ENCODE peak calls at places on chromosomes 3 and 15, in five cellular contexts. One of them, this sample, is unnamed.

GRCh38 chr3:168531116-168531515 is 435.4 kb upstream of the GOLIM4 start:
- DNase-seq in tibial artery: no peak
- DNase-seq in CD8-positive, alpha-beta T cell: no peak
- DNase-seq in heart left ventricle: no peak
- DNase-seq in breast epithelium: no peak
- DNase-seq in this sample: no peak

GRCh38 chr3:172449468-172450149 is 1.4 kb upstream of the GHSR start:
- DNase-seq in tibial artery: no peak
- DNase-seq in heart left ventricle: no peak
- DNase-seq in breast epithelium: no peak
- DNase-seq in CD8-positive, alpha-beta T cell: no peak
- DNase-seq in this sample: no peak

GRCh38 chr15:50183112-50183794 is 1.3 kb downstream of the SLC27A2 start:
- DNase-seq in tibial artery: no peak
- DNase-seq in breast epithelium: no peak
- DNase-seq in CD8-positive, alpha-beta T cell: no peak
- DNase-seq in heart left ventricle: no peak
- DNase-seq in this sample: no peak

GRCh38 chr3:46076606-46077005 is 49.3 kb upstream of the XCR1 start:
- DNase-seq in CD8-positive, alpha-beta T cell: no peak
- DNase-seq in heart left ventricle: no peak
- DNase-seq in breast epithelium: no peak
- DNase-seq in tibial artery: no peak
- DNase-seq in this sample: no peak

GRCh38 chr15:81316267-81316666 is 7.7 kb downstream of the STARD5 start:
- DNase-seq in tibial artery: no peak
- DNase-seq in heart left ventricle: no peak
- DNase-seq in CD8-positive, alpha-beta T cell: no peak
- DNase-seq in breast epithelium: no peak
- DNase-seq in this sample: no peak

GRCh38 chr15:24318981-24319380 is 356.6 kb upstream of the NPAP1 start:
- DNase-seq in CD8-positive, alpha-beta T cell: no peak
- DNase-seq in breast epithelium: no peak
- DNase-seq in heart left ventricle: no peak
- DNase-seq in tibial artery: no peak
- DNase-seq in this sample: no peak

GRCh38 chr15:83747050-83747717 is 93.3 kb downstream of the ADAMTSL3 start:
- DNase-seq in CD8-positive, alpha-beta T cell: no peak
- DNase-seq in tibial artery: peak; percentile 73
- DNase-seq in breast epithelium: no peak
- DNase-seq in heart left ventricle: peak; percentile 28
- DNase-seq in this sample: no peak

GRCh38 chr3:10557783-10558373 is 52.5 kb upstream of the ATP2B2 start:
- DNase-seq in CD8-positive, alpha-beta T cell: no peak
- DNase-seq in breast epithelium: no peak
- DNase-seq in tibial artery: no peak
- DNase-seq in heart left ventricle: no peak
- DNase-seq in this sample: no peak

GRCh38 chr15:63191895-63192603 is 2.6 kb downstream of the RAB8B start:
- DNase-seq in heart left ventricle: no peak
- DNase-seq in tibial artery: no peak
- DNase-seq in CD8-positive, alpha-beta T cell: peak; percentile 50
- DNase-seq in breast epithelium: no peak
- DNase-seq in this sample: no peak

GRCh38 chr3:35223636-35224035 is 415.7 kb upstream of the ARPP21 start:
- DNase-seq in CD8-positive, alpha-beta T cell: no peak
- DNase-seq in heart left ventricle: no peak
- DNase-seq in breast epithelium: no peak
- DNase-seq in tibial artery: no peak
- DNase-seq in this sample: no peak

GRCh38 chr15:25022233-25022632 is 67.4 kb downstream of the SNRPN start:
- DNase-seq in CD8-positive, alpha-beta T cell: no peak
- DNase-seq in breast epithelium: no peak
- DNase-seq in tibial artery: no peak
- DNase-seq in heart left ventricle: no peak
- DNase-seq in this sample: no peak

GRCh38 chr15:55389276-55389631 is 18.9 kb downstream of the CCPG1 start:
- DNase-seq in tibial artery: no peak
- DNase-seq in breast epithelium: no peak
- DNase-seq in CD8-positive, alpha-beta T cell: no peak
- DNase-seq in heart left ventricle: no peak
- DNase-seq in this sample: no peak

GRCh38 chr15:59170295-59170881 is 36.3 kb upstream of the LDHAL6B start:
- DNase-seq in CD8-positive, alpha-beta T cell: no peak
- DNase-seq in breast epithelium: peak; percentile 94
- DNase-seq in tibial artery: peak; percentile 90
- DNase-seq in heart left ventricle: no peak
- DNase-seq in this sample: no peak

GRCh38 chr15:53862371-53862770 is 102.9 kb upstream of the WDR72 start:
- DNase-seq in heart left ventricle: no peak
- DNase-seq in breast epithelium: no peak
- DNase-seq in CD8-positive, alpha-beta T cell: no peak
- DNase-seq in tibial artery: no peak
- DNase-seq in this sample: no peak

GRCh38 chr15:64461577-64462162 is 1.3 kb downstream of the ZNF609 start:
- DNase-seq in CD8-positive, alpha-beta T cell: no peak
- DNase-seq in breast epithelium: no peak
- DNase-seq in tibial artery: no peak
- DNase-seq in heart left ventricle: no peak
- DNase-seq in this sample: no peak

GRCh38 chr3:142566096-142566495 is 12.4 kb downstream of the ATR start:
- DNase-seq in breast epithelium: peak; percentile 35
- DNase-seq in heart left ventricle: no peak
- DNase-seq in CD8-positive, alpha-beta T cell: no peak
- DNase-seq in tibial artery: no peak
- DNase-seq in this sample: no peak

GRCh38 chr3:146851665-146852064 is 246.5 kb upstream of the PLSCR5 start:
- DNase-seq in breast epithelium: no peak
- DNase-seq in CD8-positive, alpha-beta T cell: no peak
- DNase-seq in tibial artery: no peak
- DNase-seq in heart left ventricle: no peak
- DNase-seq in this sample: no peak

GRCh38 chr15:95973566-95974256 is 356.8 kb upstream of the NR2F2 start:
- DNase-seq in CD8-positive, alpha-beta T cell: no peak
- DNase-seq in breast epithelium: no peak
- DNase-seq in tibial artery: no peak
- DNase-seq in heart left ventricle: no peak
- DNase-seq in this sample: no peak

GRCh38 chr3:73707772-73708171 is 83.0 kb upstream of the PDZRN3 start:
- DNase-seq in CD8-positive, alpha-beta T cell: no peak
- DNase-seq in breast epithelium: no peak
- DNase-seq in tibial artery: no peak
- DNase-seq in heart left ventricle: no peak
- DNase-seq in this sample: no peak

GRCh38 chr3:127742580-127742979 is 69.8 kb downstream of the ABTB1 start:
- DNase-seq in heart left ventricle: no peak
- DNase-seq in tibial artery: no peak
- DNase-seq in breast epithelium: no peak
- DNase-seq in CD8-positive, alpha-beta T cell: no peak
- DNase-seq in this sample: no peak

GRCh38 chr3:183895296-183895695 is 10.6 kb upstream of the PARL start:
- DNase-seq in breast epithelium: no peak
- DNase-seq in heart left ventricle: no peak
- DNase-seq in tibial artery: no peak
- DNase-seq in CD8-positive, alpha-beta T cell: peak; percentile 25
- DNase-seq in this sample: no peak

DNA sequence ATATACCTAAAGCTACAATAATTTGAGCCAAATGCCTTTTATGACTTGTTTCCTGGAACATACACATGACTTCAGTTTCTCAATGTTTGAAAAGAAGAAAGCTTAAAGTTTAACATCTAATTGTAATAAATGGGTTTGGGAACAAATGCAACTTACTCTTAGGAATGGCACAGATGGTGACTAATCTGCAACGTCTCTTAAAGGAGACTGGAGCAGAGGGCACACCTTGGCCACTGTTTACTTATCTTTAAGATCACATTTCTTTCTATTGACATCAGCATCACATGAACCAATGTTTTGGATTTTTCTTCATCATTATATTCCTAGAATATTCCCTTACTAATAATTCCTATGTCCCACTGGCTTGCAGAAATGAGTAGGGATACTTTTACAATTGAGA is 229.5 kb downstream of the CHL1 start:
- DNase-seq in breast epithelium: no peak
- DNase-seq in heart left ventricle: no peak
- DNase-seq in CD8-positive, alpha-beta T cell: no peak
- DNase-seq in tibial artery: no peak
- DNase-seq in this sample: no peak
- H3K9me3 ChIP-seq in breast epithelium: no peaks in the 10 kb centered on the region
- H3K9me3 ChIP-seq in heart left ventricle: no peaks in the 10 kb centered on the region
- H3K9me3 ChIP-seq in CD8-positive, alpha-beta T cell: no peaks in the 10 kb centered on the region
- H3K9me3 ChIP-seq in tibial artery: no peaks in the 10 kb centered on the region
- H3K9me3 ChIP-seq in this sample: peaks cover 6% of the 10 kb centered on the region

GRCh38 chr3:39404943-39405686 is 1.4 kb upstream of the RPSA start:
- DNase-seq in breast epithelium: no peak
- DNase-seq in CD8-positive, alpha-beta T cell: no peak
- DNase-seq in tibial artery: no peak
- DNase-seq in heart left ventricle: no peak
- DNase-seq in this sample: peak; percentile 58
- H3K4me3 ChIP-seq in breast epithelium: no peak overlapping the region
- H3K4me3 ChIP-seq in CD8-positive, alpha-beta T cell: no peak overlapping the region
- H3K4me3 ChIP-seq in tibial artery: no peak overlapping the region
- H3K4me3 ChIP-seq in heart left ventricle: no peak overlapping the region
- H3K4me3 ChIP-seq in this sample: peak overlapping the region; percentile 40

GRCh38 chr3:176590722-176591121 is 606.6 kb downstream of the TBL1XR1 start:
- DNase-seq in breast epithelium: no peak
- DNase-seq in CD8-positive, alpha-beta T cell: no peak
- DNase-seq in heart left ventricle: no peak
- DNase-seq in tibial artery: no peak
- DNase-seq in this sample: no peak
- H3K4me1 ChIP-seq in breast epithelium: no peaks in the 10 kb centered on the region
- H3K4me1 ChIP-seq in CD8-positive, alpha-beta T cell: no peaks in the 10 kb centered on the region
- H3K4me1 ChIP-seq in heart left ventricle: no peaks in the 10 kb centered on the region
- H3K4me1 ChIP-seq in tibial artery: no peaks in the 10 kb centered on the region
- H3K4me1 ChIP-seq in this sample: no peaks in the 10 kb centered on the region

DNA sequence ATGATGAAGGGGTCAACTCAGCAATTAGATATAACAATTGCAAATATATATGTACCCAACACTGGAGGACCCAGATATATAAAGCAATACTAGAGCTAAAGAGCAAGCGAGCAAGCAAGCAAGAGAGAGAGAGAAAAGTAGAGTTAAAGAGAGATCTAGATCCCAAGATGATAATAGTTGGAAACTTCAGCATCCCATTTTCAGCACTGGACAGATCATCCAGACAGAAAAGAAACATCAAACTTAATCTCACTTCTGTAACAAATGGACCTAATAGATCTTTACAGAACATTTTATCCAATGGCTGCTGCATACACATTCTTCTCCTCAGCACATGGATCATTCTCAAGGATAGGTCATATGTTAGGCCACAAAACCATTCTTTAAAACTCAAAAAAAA is 23.2 kb downstream of the PEAK1 start:
- DNase-seq in CD8-positive, alpha-beta T cell: no peak
- DNase-seq in tibial artery: no peak
- DNase-seq in breast epithelium: no peak
- DNase-seq in heart left ventricle: no peak
- DNase-seq in this sample: no peak
- H3K9me3 ChIP-seq in CD8-positive, alpha-beta T cell: no peaks in the 10 kb centered on the region
- H3K9me3 ChIP-seq in tibial artery: peaks cover 43% of the 10 kb centered on the region
- H3K9me3 ChIP-seq in breast epithelium: peaks cover 31% of the 10 kb centered on the region
- H3K9me3 ChIP-seq in heart left ventricle: peaks cover 22% of the 10 kb centered on the region
- H3K9me3 ChIP-seq in this sample: no peaks in the 10 kb centered on the region

DNA sequence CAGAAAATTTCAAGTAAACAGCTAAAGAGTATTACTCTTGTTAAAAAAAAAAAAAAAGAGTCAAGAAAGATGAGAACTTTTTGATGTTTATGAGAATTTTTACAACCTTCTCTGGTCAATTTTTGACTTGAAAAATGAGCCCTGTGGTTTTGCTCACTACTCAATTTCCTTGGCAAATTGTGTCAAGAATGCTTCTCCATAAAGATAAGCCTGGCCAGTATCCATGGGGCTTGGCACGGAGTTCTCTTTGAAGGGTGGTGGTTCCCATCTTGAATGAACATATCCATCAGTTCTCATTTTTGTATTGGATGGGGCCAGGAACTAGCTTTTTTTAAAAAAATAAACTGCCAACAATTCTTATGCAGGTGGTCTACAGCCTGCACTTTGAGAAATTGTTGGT is 179.9 kb downstream of the RYR3 start:
- DNase-seq in tibial artery: no peak
- DNase-seq in CD8-positive, alpha-beta T cell: no peak
- DNase-seq in breast epithelium: no peak
- DNase-seq in heart left ventricle: no peak
- DNase-seq in this sample: no peak
- H3K4me3 ChIP-seq in tibial artery: no peak overlapping the region
- H3K4me3 ChIP-seq in CD8-positive, alpha-beta T cell: no peak overlapping the region
- H3K4me3 ChIP-seq in breast epithelium: no peak overlapping the region
- H3K4me3 ChIP-seq in heart left ventricle: no peak overlapping the region
- H3K4me3 ChIP-seq in this sample: no peak overlapping the region

GRCh38 chr3:14440531-14441239 is 38.3 kb downstream of the SLC6A6 start:
- DNase-seq in CD8-positive, alpha-beta T cell: no peak
- DNase-seq in heart left ventricle: peak; percentile 31
- DNase-seq in tibial artery: no peak
- DNase-seq in breast epithelium: no peak
- DNase-seq in this sample: no peak
- H3K4me1 ChIP-seq in CD8-positive, alpha-beta T cell: peaks cover 5% of the 10 kb centered on the region
- H3K4me1 ChIP-seq in heart left ventricle: peaks cover 60% of the 10 kb centered on the region
- H3K4me1 ChIP-seq in tibial artery: no peaks in the 10 kb centered on the region
- H3K4me1 ChIP-seq in breast epithelium: peaks cover 14% of the 10 kb centered on the region
- H3K4me1 ChIP-seq in this sample: no peaks in the 10 kb centered on the region